ENCODE peak calls at places on chromosome 7, in ten cellular contexts. One of them, this sample, is unnamed. For H3K4me1, the result is how much of the 10 kb centered on the place peaks cover.

GRCh38 chr7:46226860-46227259 is 305.8 kb upstream of the IGFBP3 start:
- DNase-seq in breast epithelium: no peak
- DNase-seq in heart right ventricle: no peak
- DNase-seq in ascending aorta: no peak
- DNase-seq in Peyer's patch: no peak
- DNase-seq in tibial artery: no peak
- DNase-seq in A549: peak
- DNase-seq in hepatocyte: no peak
- DNase-seq in GM12878: no peak
- DNase-seq in neural progenitor cell: no peak
- DNase-seq in this sample: no peak

GRCh38 chr7:30474893-30475292 is 3.7 kb downstream of the NOD1 start:
- DNase-seq in breast epithelium: no peak
- DNase-seq in heart right ventricle: no peak
- DNase-seq in ascending aorta: peak
- DNase-seq in Peyer's patch: no peak
- DNase-seq in tibial artery: no peak
- DNase-seq in A549: no peak
- DNase-seq in hepatocyte: no peak
- DNase-seq in GM12878: no peak
- DNase-seq in neural progenitor cell: no peak
- DNase-seq in this sample: no peak

GRCh38 chr7:41693150-41693997 is 9.5 kb downstream of the INHBA start:
- DNase-seq in breast epithelium: no peak
- DNase-seq in heart right ventricle: no peak
- DNase-seq in ascending aorta: no peak
- DNase-seq in Peyer's patch: no peak
- DNase-seq in tibial artery: no peak
- DNase-seq in A549: no peak
- DNase-seq in hepatocyte: peak
- DNase-seq in GM12878: no peak
- DNase-seq in neural progenitor cell: peak
- DNase-seq in this sample: no peak

GRCh38 chr7:99791021-99791420 is 7.0 kb upstream of the CYP3A4 start:
- DNase-seq in breast epithelium: no peak
- DNase-seq in heart right ventricle: no peak
- DNase-seq in ascending aorta: no peak
- DNase-seq in Peyer's patch: no peak
- DNase-seq in tibial artery: no peak
- DNase-seq in A549: no peak
- DNase-seq in hepatocyte: no peak
- DNase-seq in GM12878: no peak
- DNase-seq in neural progenitor cell: no peak
- DNase-seq in this sample: no peak

GRCh38 chr7:75772081-75773077 is at the start of gene CCL26:
- DNase-seq in breast epithelium: peak
- DNase-seq in heart right ventricle: peak
- DNase-seq in ascending aorta: peak
- DNase-seq in Peyer's patch: no peak
- DNase-seq in tibial artery: peak
- DNase-seq in A549: peak
- DNase-seq in hepatocyte: no peak
- DNase-seq in GM12878: no peak
- DNase-seq in neural progenitor cell: no peak
- DNase-seq in this sample: no peak

GRCh38 chr7:36283711-36284130 is 105.9 kb upstream of the ANLN start:
- DNase-seq in breast epithelium: no peak
- DNase-seq in heart right ventricle: peak
- DNase-seq in ascending aorta: peak
- DNase-seq in Peyer's patch: peak
- DNase-seq in tibial artery: peak
- DNase-seq in A549: no peak
- DNase-seq in hepatocyte: no peak
- DNase-seq in GM12878: no peak
- DNase-seq in neural progenitor cell: no peak
- DNase-seq in this sample: peak

GRCh38 chr7:143288836-143289235 is 685 bp downstream of the CASP2 start:
- DNase-seq in breast epithelium: no peak
- DNase-seq in heart right ventricle: no peak
- DNase-seq in ascending aorta: no peak
- DNase-seq in Peyer's patch: no peak
- DNase-seq in tibial artery: no peak
- DNase-seq in A549: no peak
- DNase-seq in hepatocyte: no peak
- DNase-seq in GM12878: no peak
- DNase-seq in neural progenitor cell: peak
- DNase-seq in this sample: no peak

GRCh38 chr7:102433319-102434038 is at the start of gene ORAI2:
- DNase-seq in breast epithelium: peak
- DNase-seq in heart right ventricle: peak
- DNase-seq in ascending aorta: peak
- DNase-seq in Peyer's patch: peak
- DNase-seq in tibial artery: peak
- DNase-seq in A549: peak
- DNase-seq in hepatocyte: peak
- DNase-seq in GM12878: no peak
- DNase-seq in neural progenitor cell: peak
- DNase-seq in this sample: peak

GRCh38 chr7:132943645-132944044 is 138.2 kb downstream of the CHCHD3 start:
- DNase-seq in breast epithelium: no peak
- DNase-seq in heart right ventricle: no peak
- DNase-seq in ascending aorta: no peak
- DNase-seq in Peyer's patch: no peak
- DNase-seq in tibial artery: no peak
- DNase-seq in A549: no peak
- DNase-seq in hepatocyte: no peak
- DNase-seq in GM12878: no peak
- DNase-seq in neural progenitor cell: no peak
- DNase-seq in this sample: no peak

GRCh38 chr7:28708033-28708451 is 250.1 kb downstream of the TRIL start:
- DNase-seq in breast epithelium: no peak
- DNase-seq in heart right ventricle: no peak
- DNase-seq in ascending aorta: no peak
- DNase-seq in Peyer's patch: no peak
- DNase-seq in tibial artery: peak
- DNase-seq in A549: no peak
- DNase-seq in hepatocyte: peak
- DNase-seq in GM12878: no peak
- DNase-seq in neural progenitor cell: no peak
- DNase-seq in this sample: no peak

GRCh38 chr7:28703054-28703765 is 254.9 kb downstream of the TRIL start:
- DNase-seq in breast epithelium: no peak
- DNase-seq in heart right ventricle: no peak
- DNase-seq in ascending aorta: no peak
- DNase-seq in Peyer's patch: no peak
- DNase-seq in tibial artery: no peak
- DNase-seq in A549: no peak
- DNase-seq in hepatocyte: no peak
- DNase-seq in GM12878: no peak
- DNase-seq in neural progenitor cell: no peak
- DNase-seq in this sample: no peak

GRCh38 chr7:28706607-28707006 is 251.5 kb downstream of the TRIL start:
- DNase-seq in breast epithelium: no peak
- DNase-seq in heart right ventricle: no peak
- DNase-seq in ascending aorta: no peak
- DNase-seq in Peyer's patch: no peak
- DNase-seq in tibial artery: no peak
- DNase-seq in A549: no peak
- DNase-seq in hepatocyte: no peak
- DNase-seq in GM12878: no peak
- DNase-seq in neural progenitor cell: no peak
- DNase-seq in this sample: no peak

GRCh38 chr7:28707291-28707690 is 250.8 kb downstream of the TRIL start:
- DNase-seq in breast epithelium: no peak
- DNase-seq in heart right ventricle: no peak
- DNase-seq in ascending aorta: no peak
- DNase-seq in Peyer's patch: no peak
- DNase-seq in tibial artery: no peak
- DNase-seq in A549: no peak
- DNase-seq in hepatocyte: no peak
- DNase-seq in GM12878: no peak
- DNase-seq in neural progenitor cell: no peak
- DNase-seq in this sample: no peak

GRCh38 chr7:28705350-28705749 is 252.8 kb downstream of the TRIL start:
- DNase-seq in breast epithelium: no peak
- DNase-seq in heart right ventricle: no peak
- DNase-seq in ascending aorta: no peak
- DNase-seq in Peyer's patch: no peak
- DNase-seq in tibial artery: no peak
- DNase-seq in A549: no peak
- DNase-seq in hepatocyte: peak
- DNase-seq in GM12878: peak
- DNase-seq in neural progenitor cell: no peak
- DNase-seq in this sample: no peak
- H3K4me1 ChIP-seq in breast epithelium: under half
- H3K4me1 ChIP-seq in heart right ventricle: under half
- H3K4me1 ChIP-seq in ascending aorta: under half
- H3K4me1 ChIP-seq in Peyer's patch: under half
- H3K4me1 ChIP-seq in tibial artery: under half
- H3K4me1 ChIP-seq in A549: under half
- H3K4me1 ChIP-seq in hepatocyte: under half
- H3K4me1 ChIP-seq in GM12878: under half
- H3K4me1 ChIP-seq in neural progenitor cell: under half
- H3K4me1 ChIP-seq in this sample: under half

GRCh38 chr7:149197675-149198074 is 2.3 kb downstream of the ZNF282 start:
- DNase-seq in breast epithelium: no peak
- DNase-seq in heart right ventricle: no peak
- DNase-seq in ascending aorta: no peak
- DNase-seq in Peyer's patch: no peak
- DNase-seq in tibial artery: no peak
- DNase-seq in A549: no peak
- DNase-seq in hepatocyte: no peak
- DNase-seq in GM12878: no peak
- DNase-seq in neural progenitor cell: no peak
- DNase-seq in this sample: no peak
- TF ChIP-seq CTCF in breast epithelium: no peak
- TF ChIP-seq CTCF in heart right ventricle: no peak
- TF ChIP-seq CTCF in ascending aorta: no peak
- TF ChIP-seq CTCF in Peyer's patch: no peak
- TF ChIP-seq CTCF in tibial artery: no peak
- TF ChIP-seq CTCF in A549: no peak
- TF ChIP-seq CTCF in hepatocyte: no peak
- TF ChIP-seq CTCF in GM12878: no peak
- TF ChIP-seq CTCF in neural progenitor cell: no peak
- TF ChIP-seq CTCF in this sample: no peak

GRCh38 chr7:44103941-44104879 is at the start of gene AEBP1:
- DNase-seq in breast epithelium: no peak
- DNase-seq in heart right ventricle: no peak
- DNase-seq in ascending aorta: no peak
- DNase-seq in Peyer's patch: peak
- DNase-seq in tibial artery: no peak
- DNase-seq in A549: no peak
- DNase-seq in hepatocyte: peak
- DNase-seq in GM12878: no peak
- DNase-seq in neural progenitor cell: peak
- DNase-seq in this sample: no peak
- H3K27ac ChIP-seq in breast epithelium: peak
- H3K27ac ChIP-seq in heart right ventricle: peak
- H3K27ac ChIP-seq in ascending aorta: peak
- H3K27ac ChIP-seq in Peyer's patch: peak
- H3K27ac ChIP-seq in tibial artery: peak
- H3K27ac ChIP-seq in A549: no peak
- H3K27ac ChIP-seq in hepatocyte: peak
- H3K27ac ChIP-seq in GM12878: no peak
- H3K27ac ChIP-seq in neural progenitor cell: no peak
- H3K27ac ChIP-seq in this sample: peak

GRCh38 chr7:155810607-155811559 is 1.4 kb downstream of the SHH start:
- DNase-seq in breast epithelium: no peak
- DNase-seq in heart right ventricle: no peak
- DNase-seq in ascending aorta: no peak
- DNase-seq in Peyer's patch: no peak
- DNase-seq in tibial artery: no peak
- DNase-seq in A549: no peak
- DNase-seq in hepatocyte: no peak
- DNase-seq in GM12878: no peak
- DNase-seq in neural progenitor cell: peak
- DNase-seq in this sample: peak
- H3K4me1 ChIP-seq in breast epithelium: under half
- H3K4me1 ChIP-seq in heart right ventricle: under half
- H3K4me1 ChIP-seq in ascending aorta: under half
- H3K4me1 ChIP-seq in Peyer's patch: under half
- H3K4me1 ChIP-seq in tibial artery: half or more
- H3K4me1 ChIP-seq in A549: under half
- H3K4me1 ChIP-seq in hepatocyte: under half
- H3K4me1 ChIP-seq in GM12878: under half
- H3K4me1 ChIP-seq in neural progenitor cell: under half
- H3K4me1 ChIP-seq in this sample: half or more

GRCh38 chr7:93461350-93461749 is 113.2 kb downstream of the CALCR start:
- DNase-seq in breast epithelium: no peak
- DNase-seq in heart right ventricle: no peak
- DNase-seq in ascending aorta: no peak
- DNase-seq in Peyer's patch: no peak
- DNase-seq in tibial artery: no peak
- DNase-seq in A549: peak
- DNase-seq in hepatocyte: no peak
- DNase-seq in GM12878: no peak
- DNase-seq in neural progenitor cell: peak
- DNase-seq in this sample: no peak
- TF ChIP-seq CTCF in breast epithelium: no peak
- TF ChIP-seq CTCF in heart right ventricle: peak
- TF ChIP-seq CTCF in ascending aorta: no peak
- TF ChIP-seq CTCF in Peyer's patch: no peak
- TF ChIP-seq CTCF in tibial artery: no peak
- TF ChIP-seq CTCF in A549: no peak
- TF ChIP-seq CTCF in hepatocyte: no peak
- TF ChIP-seq CTCF in GM12878: peak
- TF ChIP-seq CTCF in neural progenitor cell: peak
- TF ChIP-seq CTCF in this sample: no peak

DNA sequence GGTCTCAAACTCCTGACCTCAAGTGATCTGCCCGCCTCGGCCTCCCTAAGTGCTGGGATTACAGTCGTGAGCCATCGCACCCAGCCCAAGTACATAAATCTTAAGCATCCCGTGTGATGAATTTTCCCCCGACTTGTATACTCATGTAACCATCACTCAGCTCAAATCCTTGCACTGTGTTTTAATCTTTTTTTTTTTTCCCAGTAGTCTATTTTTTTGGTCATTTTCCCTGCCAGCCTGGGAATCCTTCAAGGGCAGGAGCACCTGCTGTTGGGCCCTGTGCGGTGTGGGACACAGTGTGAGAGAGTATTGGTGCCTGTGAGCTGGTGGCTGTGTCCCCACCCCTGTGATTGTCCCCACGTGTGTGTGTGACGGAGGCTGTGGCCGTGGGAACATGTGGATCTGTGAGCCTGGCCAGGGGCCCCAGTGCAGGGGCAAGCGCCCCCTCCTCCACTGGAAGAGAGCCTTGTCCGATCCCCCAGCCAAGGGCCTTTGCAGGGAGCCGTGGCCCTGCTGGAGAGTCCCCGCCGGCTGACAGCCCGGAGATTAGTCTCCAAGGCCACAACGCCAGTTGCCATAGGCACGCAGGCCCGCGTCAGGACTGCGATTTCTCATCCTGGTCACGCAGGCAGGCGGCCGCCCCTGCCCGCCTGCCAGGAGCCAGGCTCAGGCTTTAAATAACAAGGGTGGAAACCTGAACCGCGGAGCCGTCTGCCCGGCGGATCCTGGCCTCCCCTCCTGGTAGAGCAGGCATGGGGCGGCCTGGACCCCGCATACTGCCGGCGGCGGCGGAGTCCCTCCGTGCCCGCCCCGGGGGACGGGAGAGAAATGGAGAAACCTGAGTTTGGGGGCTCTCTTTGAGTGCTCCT is 26.5 kb downstream of the GTF2IRD1 start:
- DNase-seq in breast epithelium: no peak
- DNase-seq in heart right ventricle: peak
- DNase-seq in ascending aorta: peak
- DNase-seq in Peyer's patch: no peak
- DNase-seq in tibial artery: peak
- DNase-seq in A549: no peak
- DNase-seq in hepatocyte: peak
- DNase-seq in GM12878: no peak
- DNase-seq in neural progenitor cell: peak
- DNase-seq in this sample: peak
- H3K27ac ChIP-seq in breast epithelium: peak
- H3K27ac ChIP-seq in heart right ventricle: peak
- H3K27ac ChIP-seq in ascending aorta: peak
- H3K27ac ChIP-seq in Peyer's patch: peak
- H3K27ac ChIP-seq in tibial artery: peak
- H3K27ac ChIP-seq in A549: peak
- H3K27ac ChIP-seq in hepatocyte: peak
- H3K27ac ChIP-seq in GM12878: no peak
- H3K27ac ChIP-seq in neural progenitor cell: peak
- H3K27ac ChIP-seq in this sample: peak

This sample was measured in left lung.